ENCODE peak calls at places on chromosomes 2 and 18, in nine cellular contexts. D is GM12878; M is HAP-1; P is CD8-positive, alpha-beta memory T cell; O is body of pancreas; Z is pancreas; J is fibroblast of lung; W is kidney; H is CD4-positive, alpha-beta memory T cell. U is an unnamed sample.

GRCh38 chr2:218284106-218284811 is 8.0 kb downstream of the TMBIM1 start:
- DNase-seq in O (peak; percentile 82), H (peak; percentile 46), M (no peak), W (no peak), P (no peak), Z (peak; percentile 74), J (peak; percentile 82), D (no peak), U (peak; percentile 71)

GRCh38 chr2:99841749-99842148 is 300.6 kb downstream of the AFF3 start:
- DNase-seq in M (no peak), O (no peak), D (no peak), H (no peak), W (no peak), Z (no peak), J (peak; percentile 85), P (no peak), U (no peak)

GRCh38 chr18:48412339-48412929 is 3.3 kb upstream of the ZBTB7C start:
- DNase-seq in P (no peak), H (peak; percentile 15), J (no peak), W (no peak), Z (no peak), M (peak; percentile 50), O (peak; percentile 41), D (no peak), U (no peak)

GRCh38 chr2:96082211-96083063 is 33.9 kb downstream of the ADRA2B start:
- DNase-seq in J (no peak), P (no peak), H (no peak), O (no peak), Z (no peak), M (no peak), D (no peak), W (no peak), U (no peak)

GRCh38 chr2:77521931-77522470 is at the start of gene LRRTM4:
- DNase-seq in D (no peak), Z (no peak), O (no peak), H (no peak), J (peak; percentile 2), W (no peak), P (no peak), M (peak; percentile 43), U (no peak)

GRCh38 chr2:74845217-74845751 is 11.4 kb downstream of the HK2 start:
- DNase-seq in Z (peak; percentile 87), W (peak; percentile 93), O (peak; percentile 93), J (peak; percentile 93), P (no peak), M (no peak), H (no peak), D (no peak), U (peak; percentile 93)

GRCh38 chr18:32110005-32110404 is 18.3 kb downstream of the RNF138 start:
- DNase-seq in H (no peak), D (no peak), Z (no peak), J (no peak), P (no peak), W (no peak), M (no peak), O (no peak), U (no peak)

GRCh38 chr2:11156396-11157075 is 1.3 kb downstream of the SLC66A3 start:
- DNase-seq in H (no peak), Z (peak; percentile 51), J (no peak), D (no peak), P (no peak), M (no peak), W (peak; percentile 79), O (no peak), U (no peak)

GRCh38 chr2:213015387-213016165 is 135.8 kb downstream of the IKZF2 start:
- DNase-seq in D (peak; percentile 98), J (no peak), M (no peak), Z (no peak), P (no peak), H (no peak), O (no peak), W (no peak), U (no peak)

GRCh38 chr2:147082850-147083522 is 761.8 kb upstream of the ACVR2A start:
- DNase-seq in Z (peak; percentile 22), P (peak; percentile 21), H (peak; percentile 64), M (peak; percentile 57), W (no peak), J (peak; percentile 59), D (peak; percentile 54), O (peak; percentile 64), U (peak; percentile 40)

DNA sequence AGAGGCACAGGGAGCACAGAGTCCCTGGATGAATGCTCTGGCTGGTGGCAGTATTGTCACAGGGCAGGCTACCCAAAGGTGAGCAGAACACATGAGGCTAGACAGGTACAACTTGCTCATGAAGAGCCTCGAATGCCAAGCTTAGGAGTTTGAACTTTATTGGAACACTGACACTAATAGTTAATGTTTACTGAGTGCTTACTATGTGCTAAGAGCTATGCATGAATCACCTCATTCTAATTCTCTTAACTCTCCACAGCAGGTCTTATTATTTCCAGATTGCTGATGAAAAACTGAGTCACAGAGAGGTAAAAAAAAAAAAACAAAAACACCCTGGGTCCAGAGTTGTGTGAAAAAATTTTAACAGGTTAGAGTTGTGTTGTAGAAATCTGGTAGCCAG is 6.1 kb upstream of the EMX1 start:
- DNase-seq in P (no peak), O (no peak), D (no peak), Z (no peak), H (no peak), W (no peak), M (no peak), J (no peak), U (no peak)
- H3K4me3 ChIP-seq in P (no peak overlapping the region), O (no peak overlapping the region), D (no peak overlapping the region), Z (no peak overlapping the region), H (no peak overlapping the region), W (no peak overlapping the region), M (no peak overlapping the region), J (no peak overlapping the region), U (no peak overlapping the region)

GRCh38 chr2:127376265-127376664 is 11.5 kb downstream of the MAP3K2 start:
- DNase-seq in H (no peak), Z (no peak), D (no peak), W (no peak), O (no peak), M (no peak), J (no peak), P (no peak), U (no peak)
- H3K9me3 ChIP-seq in H (no peaks in the 10 kb centered on the region), Z (no peaks in the 10 kb centered on the region), D (peaks cover 6% of the 10 kb centered on the region), W (no peaks in the 10 kb centered on the region), O (no peaks in the 10 kb centered on the region), M (no peaks in the 10 kb centered on the region), J (no peaks in the 10 kb centered on the region), P (peaks cover 6% of the 10 kb centered on the region), U (peaks cover 23% of the 10 kb centered on the region)

GRCh38 chr2:197674546-197674945 is 841 bp downstream of the RFTN2 start:
- DNase-seq in D (no peak), Z (no peak), O (no peak), P (no peak), H (no peak), J (peak; percentile 27), M (no peak), W (no peak), U (no peak)
- H3K4me3 ChIP-seq in D (no peak overlapping the region), Z (peak overlapping the region; percentile 19), O (no peak overlapping the region), P (no peak overlapping the region), H (no peak overlapping the region), J (peak overlapping the region; percentile 71), M (no peak overlapping the region), W (peak overlapping the region; percentile 49), U (peak overlapping the region; percentile 28)

GRCh38 chr18:36780748-36781147 is 48.1 kb downstream of the TPGS2 start:
- DNase-seq in O (no peak), W (no peak), Z (no peak), H (no peak), D (no peak), P (no peak), M (no peak), J (peak; percentile 43), U (no peak)

GRCh38 chr18:36786686-36787085 is 42.1 kb downstream of the TPGS2 start:
- DNase-seq in Z (peak; percentile 23), P (no peak), W (peak; percentile 83), J (peak; percentile 84), O (peak; percentile 63), M (no peak), D (no peak), H (no peak), U (no peak)

GRCh38 chr18:36783792-36784191 is 45.0 kb downstream of the TPGS2 start:
- DNase-seq in H (no peak), P (no peak), D (no peak), M (no peak), Z (no peak), W (no peak), J (no peak), O (no peak), U (no peak)

GRCh38 chr18:36782710-36783109 is 46.1 kb downstream of the TPGS2 start:
- DNase-seq in O (no peak), D (no peak), J (no peak), H (no peak), W (no peak), M (no peak), P (no peak), Z (no peak), U (no peak)
- H3K9me3 ChIP-seq in O (no peaks in the 10 kb centered on the region), D (no peaks in the 10 kb centered on the region), J (no peaks in the 10 kb centered on the region), H (no peaks in the 10 kb centered on the region), W (no peaks in the 10 kb centered on the region), M (no peaks in the 10 kb centered on the region), P (no peaks in the 10 kb centered on the region), Z (no peaks in the 10 kb centered on the region), U (no peaks in the 10 kb centered on the region)

U was measured in stomach.